ENCODE peak calls at places on chromosome 10, in seven cellular contexts. F is retina; O is stimulated activated CD4-positive, alpha-beta T cell treated with anti-CD3 and anti-CD28 coated beads, Interleukin-15, amount 100 ng/mL, for 24 hours; S is stimulated activated CD8-positive, alpha-beta memory T cell treated with anti-CD3 and anti-CD28 coated beads, Interleukin-15, amount 100 ng/mL, for 24 hours; H is germinal center; T is thoracic aorta; V is T-helper 2 cell. D is an unnamed sample.

GRCh38 chr10:132541601-132542011 is 4.0 kb downstream of the INPP5A start:
- DNase-seq in F (no peak), O (peak), S (no peak), H (no peak), T (no peak), V (no peak), D (no peak)

GRCh38 chr10:70459061-70459770 is 17.7 kb upstream of the NODAL start:
- DNase-seq in F (no peak), O (no peak), S (no peak), H (no peak), T (no peak), V (no peak), D (no peak)

GRCh38 chr10:132921086-132921485 is 21.3 kb downstream of the CFAP46 start:
- DNase-seq in F (no peak), O (no peak), S (no peak), H (no peak), T (no peak), V (no peak), D (no peak)

GRCh38 chr10:86344281-86344680 is 22.3 kb downstream of the GRID1 start:
- DNase-seq in F (no peak), O (no peak), S (no peak), H (no peak), T (no peak), V (no peak), D (no peak)

GRCh38 chr10:13038346-13038745 is 36.8 kb upstream of the CCDC3 start:
- DNase-seq in F (no peak), O (no peak), S (no peak), H (no peak), T (no peak), V (no peak), D (no peak)

GRCh38 chr10:112584276-112584675 is 137.3 kb downstream of the VTI1A start:
- DNase-seq in F (no peak), O (no peak), S (no peak), H (no peak), T (no peak), V (no peak), D (no peak)

GRCh38 chr10:77236700-77237099 is 400.9 kb downstream of the KCNMA1 start:
- DNase-seq in F (no peak), O (no peak), S (no peak), H (no peak), T (no peak), V (no peak), D (no peak)

GRCh38 chr10:34236927-34237326 is 578.2 kb downstream of the PARD3 start:
- DNase-seq in F (no peak), O (no peak), S (no peak), H (no peak), T (no peak), V (no peak), D (no peak)

GRCh38 chr10:71615538-71616329 is 103.8 kb downstream of the C10orf105 start:
- DNase-seq in F (no peak), O (no peak), S (no peak), H (no peak), T (no peak), V (no peak), D (no peak)

GRCh38 chr10:72044417-72045041 is 43.8 kb downstream of the SPOCK2 start:
- DNase-seq in F (peak), O (no peak), S (no peak), H (no peak), T (peak), V (no peak), D (no peak)

GRCh38 chr10:17375936-17376584 is 78.3 kb downstream of the ST8SIA6 start:
- DNase-seq in F (no peak), O (peak), S (no peak), H (peak), T (no peak), V (no peak), D (peak)

GRCh38 chr10:6713120-6713519 is 133.0 kb upstream of the PRKCQ start:
- DNase-seq in F (no peak), O (no peak), S (no peak), H (no peak), T (no peak), V (no peak), D (no peak)

GRCh38 chr10:29392376-29393021 is 103.6 kb downstream of the LYZL1 start:
- DNase-seq in F (peak), O (peak), S (no peak), H (peak), T (no peak), V (no peak), D (no peak)

GRCh38 chr10:5720182-5720581 is 35.5 kb downstream of the TASOR2 start:
- DNase-seq in F (no peak), O (no peak), S (no peak), H (no peak), T (no peak), V (no peak), D (no peak)

GRCh38 chr10:22666287-22667092 is 47.9 kb downstream of the PIP4K2A start:
- DNase-seq in F (no peak), O (peak), S (no peak), H (no peak), T (no peak), V (peak), D (no peak)

GRCh38 chr10:31650010-31650409 is 278.6 kb downstream of the ARHGAP12 start:
- DNase-seq in F (peak), O (no peak), S (no peak), H (no peak), T (peak), V (no peak), D (no peak)

GRCh38 chr10:7567896-7568295 is 98.9 kb downstream of the ITIH5 start:
- DNase-seq in F (no peak), O (no peak), S (no peak), H (no peak), T (no peak), V (no peak), D (no peak)

GRCh38 chr10:15266117-15266516 is 97.6 kb upstream of the NMT2 start:
- DNase-seq in F (no peak), O (no peak), S (no peak), H (no peak), T (no peak), V (no peak), D (no peak)

GRCh38 chr10:18880530-18880929 is 168.1 kb upstream of the MALRD1 start:
- DNase-seq in F (no peak), O (no peak), S (no peak), H (no peak), T (no peak), V (no peak), D (no peak)

GRCh38 chr10:130218936-130219335 is 82.7 kb downstream of the GLRX3 start:
- DNase-seq in F (no peak), O (no peak), S (no peak), H (no peak), T (no peak), V (no peak), D (no peak)

GRCh38 chr10:86798030-86798429 is 41.6 kb downstream of the BMPR1A start:
- DNase-seq in F (no peak), O (no peak), S (no peak), H (no peak), T (no peak), V (no peak), D (no peak)

GRCh38 chr10:116490028-116490662 is 55.6 kb upstream of the PNLIP start:
- DNase-seq in F (no peak), O (no peak), S (no peak), H (peak), T (no peak), V (no peak), D (no peak)

GRCh38 chr10:1854271-1854670 is 116.9 kb upstream of the ADARB2 start:
- DNase-seq in F (no peak), O (no peak), S (no peak), H (no peak), T (no peak), V (no peak), D (no peak)

GRCh38 chr10:101310528-101311439 is 43.2 kb upstream of the BTRC start:
- DNase-seq in F (peak), O (no peak), S (no peak), H (no peak), T (no peak), V (no peak), D (no peak)

GRCh38 chr10:28177944-28178637 is 124.8 kb downstream of the MPP7 start:
- DNase-seq in F (no peak), O (peak), S (no peak), H (no peak), T (no peak), V (peak), D (peak)

GRCh38 chr10:5526691-5527331 is 2.0 kb downstream of the CALML3 start:
- DNase-seq in F (no peak), O (no peak), S (no peak), H (no peak), T (no peak), V (no peak), D (no peak)

GRCh38 chr10:91410638-91411367 is 659 bp downstream of the HECTD2 start:
- DNase-seq in F (no peak), O (peak), S (no peak), H (peak), T (no peak), V (no peak), D (no peak)

GRCh38 chr10:48461623-48462481 is 143.0 kb downstream of the ARHGAP22 start:
- DNase-seq in F (no peak), O (no peak), S (no peak), H (no peak), T (no peak), V (no peak), D (no peak)

GRCh38 chr10:14623931-14624330 is 150.8 kb downstream of the FAM107B start:
- DNase-seq in F (no peak), O (no peak), S (no peak), H (no peak), T (no peak), V (no peak), D (no peak)

GRCh38 chr10:104028146-104028545 is 57.5 kb downstream of the COL17A1 start:
- DNase-seq in F (no peak), O (peak), S (no peak), H (no peak), T (no peak), V (no peak), D (no peak)

D was measured in activated CD8-positive, alpha-beta memory T cell treated with anti-CD3 and anti-CD28 coated beads for 48 hours.